ENCODE peak calls at places on chromosomes 13 and 19, in nine cellular contexts. F is glutamatergic neuron, Q is adrenal gland, T is HCT116, M is NB4, U is cardiac muscle cell, P is psoas muscle, C is natural killer cell, B is choroid plexus epithelial cell. J is an unnamed sample.

GRCh38 chr19:4080473-4080872 is 13.8 kb upstream of the ZBTB7A start:
- DNase-seq in U (no peak), M (no peak), T (no peak), C (no peak), B (no peak), P (no peak), Q (no peak), F (no peak), J (no peak)

GRCh38 chr13:84037937-84038464 is 155.7 kb upstream of the SLITRK1 start:
- DNase-seq in T (no peak), C (no peak), F (no peak), P (no peak), B (no peak), U (no peak), Q (no peak), M (no peak), J (no peak)

GRCh38 chr13:40983725-40984669 is 35.1 kb downstream of the ELF1 start:
- DNase-seq in U (no peak), B (no peak), T (no peak), Q (no peak), C (no peak), M (no peak), P (no peak), F (no peak), J (no peak)

GRCh38 chr19:38793186-38793585 is 4.2 kb downstream of the LGALS7B start:
- DNase-seq in P (no peak), B (peak), C (no peak), U (no peak), T (no peak), F (no peak), Q (no peak), M (no peak), J (no peak)

GRCh38 chr13:41842029-41842428 is 118.9 kb downstream of the VWA8 start:
- DNase-seq in Q (no peak), F (no peak), T (no peak), C (no peak), P (no peak), M (no peak), B (peak), U (peak), J (peak)

GRCh38 chr19:38318595-38319142 is 976 bp upstream of the KCNK6 start:
- DNase-seq in F (no peak), Q (no peak), M (no peak), U (no peak), T (no peak), P (no peak), C (no peak), B (no peak), J (no peak)

GRCh38 chr13:37209621-37210020 is 104.2 kb upstream of the CSNK1A1L start:
- DNase-seq in U (no peak), P (no peak), B (no peak), Q (no peak), T (no peak), F (no peak), C (no peak), M (peak), J (no peak)

GRCh38 chr19:5553892-5554291 is 13.9 kb downstream of the TINCR start:
- DNase-seq in F (no peak), B (no peak), T (no peak), M (no peak), P (no peak), U (no peak), Q (no peak), C (no peak), J (no peak)

GRCh38 chr13:20391597-20392452 is 133.8 kb downstream of the CRYL1 start:
- DNase-seq in F (peak), B (no peak), U (no peak), Q (no peak), T (no peak), P (no peak), M (no peak), C (no peak), J (no peak)

GRCh38 chr13:107373551-107373950 is 805.6 kb upstream of the ARGLU1 start:
- DNase-seq in P (no peak), B (peak), U (peak), C (no peak), T (no peak), M (peak), F (no peak), Q (no peak), J (no peak)

GRCh38 chr13:21478881-21479808 is 20.0 kb upstream of the ZDHHC20 start:
- DNase-seq in T (peak), M (peak), C (no peak), F (no peak), P (no peak), Q (peak), U (peak), B (peak), J (no peak)

GRCh38 chr19:50311723-50312635 is 17.2 kb downstream of the KCNC3 start:
- DNase-seq in P (no peak), B (no peak), U (peak), M (peak), Q (no peak), F (peak), C (no peak), T (no peak), J (peak)

GRCh38 chr19:38710928-38711725 is 33.1 kb downstream of the CAPN12 start:
- DNase-seq in M (no peak), C (no peak), P (peak), F (peak), Q (peak), T (no peak), U (no peak), B (no peak), J (no peak)

GRCh38 chr19:1066748-1067340 is at the start of gene ARHGAP45:
- DNase-seq in U (no peak), Q (no peak), M (peak), B (no peak), F (no peak), C (peak), T (no peak), P (peak), J (no peak)

GRCh38 chr13:103805771-103806170 is 739.6 kb upstream of the SLC10A2 start:
- DNase-seq in T (no peak), C (no peak), P (no peak), B (no peak), Q (no peak), F (no peak), M (no peak), U (peak), J (no peak)

GRCh38 chr19:29812080-29812880 is 489 bp downstream of the CCNE1 start:
- DNase-seq in Q (no peak), T (no peak), U (peak), C (peak), F (peak), M (peak), P (peak), B (no peak), J (no peak)

GRCh38 chr19:22608441-22608840 is 25.7 kb upstream of the ZNF492 start:
- DNase-seq in C (no peak), M (no peak), T (no peak), P (no peak), F (no peak), U (no peak), B (no peak), Q (no peak), J (no peak)

GRCh38 chr13:30617315-30618185 is at the start of gene USPL1:
- DNase-seq in T (peak), C (peak), B (peak), M (peak), F (peak), P (peak), Q (peak), U (peak), J (peak)

DNA sequence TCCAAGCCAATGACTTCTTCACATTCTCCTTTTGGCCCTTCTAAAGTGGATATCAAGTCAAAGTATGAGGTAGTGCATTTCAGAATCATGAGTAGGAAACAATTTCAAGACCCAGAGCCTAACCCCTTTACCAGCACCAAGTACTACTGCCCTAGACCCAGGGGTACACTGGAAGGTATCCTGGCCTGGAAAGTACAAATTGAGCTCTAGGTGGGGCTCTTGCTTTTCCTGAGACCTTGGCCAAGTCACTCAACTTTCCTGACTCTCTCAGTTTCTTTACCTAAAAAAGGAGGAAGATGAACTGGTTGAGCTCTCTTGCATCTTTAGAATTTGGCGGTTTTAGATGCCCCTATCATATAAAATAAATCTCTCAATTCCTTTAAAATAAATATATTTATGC is 204.7 kb downstream of the FGF14 start:
- DNase-seq in Q (no peak), F (no peak), P (no peak), B (peak), C (no peak), T (no peak), U (no peak), M (peak), J (no peak)
- TF ChIP-seq CTCF in Q (no peak), F (no peak), P (no peak), B (peak), C (no peak), T (no peak), U (peak), M (no peak), J (no peak)

GRCh38 chr13:43894438-43894837 is 14.7 kb downstream of the LACC1 start:
- DNase-seq in Q (no peak), U (no peak), T (no peak), B (peak), C (no peak), M (peak), P (no peak), F (no peak), J (no peak)
- TF ChIP-seq CTCF in Q (no peak), U (peak), T (peak), B (peak), C (no peak), M (no peak), P (no peak), F (peak), J (no peak)

GRCh38 chr19:42697884-42698283 is 42.4 kb downstream of the PSG3 start:
- DNase-seq in F (no peak), U (no peak), B (no peak), Q (no peak), M (no peak), C (no peak), T (no peak), P (no peak), J (no peak)

GRCh38 chr19:42695811-42696503 is 44.3 kb downstream of the PSG3 start:
- DNase-seq in F (no peak), U (no peak), C (no peak), P (no peak), T (no peak), B (no peak), M (no peak), Q (no peak), J (no peak)

DNA sequence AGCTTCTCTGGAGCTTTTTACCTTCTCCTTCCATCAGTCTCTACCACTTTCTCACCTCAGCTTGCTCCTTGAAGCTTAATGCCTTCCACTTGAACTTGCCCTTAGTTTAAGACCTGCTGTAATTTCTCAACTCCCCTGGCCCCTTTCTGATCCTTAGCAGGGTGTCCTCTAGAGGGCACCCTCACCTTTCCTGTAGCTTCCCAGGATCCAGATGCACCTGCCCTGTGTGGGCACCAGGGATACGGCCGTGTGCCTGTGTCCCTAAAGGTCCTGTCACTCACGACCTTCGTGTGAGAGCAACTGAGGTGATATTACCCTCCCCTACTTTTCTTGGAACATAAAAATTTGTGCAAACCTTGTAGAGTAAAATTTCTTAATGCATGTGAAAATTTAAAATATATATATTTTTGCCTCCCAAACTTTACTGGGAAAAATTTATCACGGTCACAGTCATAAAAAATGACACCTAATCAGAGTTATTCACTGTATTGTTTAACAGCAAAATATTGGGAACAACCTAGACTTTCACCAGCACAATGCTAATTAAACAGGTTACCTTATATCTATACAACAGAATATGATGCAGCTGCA is 46.4 kb downstream of the PSG3 start:
- DNase-seq in C (no peak), F (peak), P (no peak), U (no peak), M (peak), Q (peak), B (peak), T (peak), J (no peak)
- TF ChIP-seq CTCF in C (no peak), F (no peak), P (no peak), U (peak), M (peak), Q (peak), B (peak), T (peak), J (no peak)

GRCh38 chr13:51849145-51850101 is 4.4 kb upstream of the TMEM272 start:
- DNase-seq in Q (no peak), M (peak), T (peak), C (no peak), P (no peak), U (peak), B (peak), F (peak), J (no peak)
- TF ChIP-seq CTCF in Q (peak), M (peak), T (peak), C (peak), P (peak), U (peak), B (peak), F (peak), J (peak)

GRCh38 chr19:40193587-40193849 is 2.3 kb downstream of the MAP3K10 start:
- DNase-seq in T (no peak), F (no peak), C (no peak), B (peak), P (no peak), Q (no peak), M (no peak), U (no peak), J (no peak)
- TF ChIP-seq CTCF in T (no peak), F (no peak), C (no peak), B (no peak), P (no peak), Q (no peak), M (no peak), U (no peak), J (no peak)

DNA sequence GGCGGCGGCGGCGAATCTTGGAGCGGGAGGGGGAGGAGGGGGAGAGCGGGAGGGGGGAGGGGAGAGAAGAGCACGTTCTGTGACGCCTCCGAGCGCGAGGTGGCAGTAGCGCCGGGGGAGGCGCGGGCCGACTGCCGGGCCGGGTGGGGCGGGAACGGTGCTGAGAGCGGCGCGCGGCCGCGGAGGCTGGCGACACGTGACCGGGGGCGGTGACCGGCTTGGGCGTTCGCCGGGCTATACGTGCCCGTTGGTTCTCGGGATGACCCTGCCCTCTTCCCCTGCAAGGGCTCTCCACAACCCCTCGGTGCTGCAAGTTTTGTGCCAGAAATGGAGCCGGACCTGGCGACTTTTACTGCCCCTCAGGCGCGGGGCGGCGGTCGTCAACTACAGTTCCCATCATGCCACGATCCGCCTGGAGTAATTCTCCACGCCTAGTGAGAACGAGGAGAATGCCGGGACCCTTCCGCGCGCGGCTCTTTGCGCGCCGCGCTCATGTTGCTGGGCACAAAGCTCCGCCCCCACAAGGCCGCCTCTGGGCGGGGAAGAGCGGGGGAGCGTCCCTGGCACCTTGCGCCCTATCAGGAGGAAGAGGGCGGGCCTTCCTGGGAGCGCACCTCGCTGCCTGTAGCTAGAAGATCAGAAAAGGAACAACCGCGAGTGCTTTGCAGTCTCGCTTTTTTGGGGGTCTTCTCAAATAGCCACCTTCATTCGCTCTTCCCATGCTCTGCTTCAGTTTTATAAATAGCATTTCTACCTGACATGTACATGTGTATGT is at the start of gene KPNA3:
- DNase-seq in Q (peak), P (peak), U (peak), C (peak), M (peak), T (peak), F (peak), B (peak), J (peak)
- TF ChIP-seq CTCF in Q (no peak), P (no peak), U (no peak), C (no peak), M (no peak), T (no peak), F (no peak), B (no peak), J (no peak)

DNA sequence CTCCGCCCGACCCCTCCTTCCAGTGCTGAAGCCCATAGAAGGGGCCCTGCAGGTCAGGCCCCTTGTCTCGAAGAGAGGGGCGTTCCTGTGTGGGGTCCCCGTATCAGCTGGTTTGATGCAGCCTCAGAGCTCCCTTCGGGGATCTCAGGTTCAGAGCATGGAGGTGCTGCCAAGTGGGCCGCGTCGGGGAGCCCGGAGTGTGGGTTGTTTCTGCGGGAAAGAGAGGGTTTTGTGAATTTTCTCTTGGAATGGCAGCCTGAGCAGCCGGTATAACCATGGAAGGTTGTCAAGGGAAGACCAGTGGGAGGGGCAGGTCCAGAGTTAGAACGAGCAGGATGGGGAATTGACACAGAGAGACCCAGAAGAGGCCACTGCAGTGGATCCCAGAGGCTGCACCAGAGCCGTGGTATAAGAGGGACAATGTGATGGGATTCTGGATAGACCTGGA is 407 bp downstream of the TRAPPC2B start:
- DNase-seq in B (peak), M (peak), P (no peak), F (no peak), T (no peak), U (peak), Q (no peak), C (no peak), J (no peak)
- TF ChIP-seq CTCF in B (no peak), M (no peak), P (no peak), F (no peak), T (no peak), U (no peak), Q (no peak), C (no peak), J (no peak)

GRCh38 chr19:18293642-18294466 is 12.4 kb upstream of the JUND start:
- DNase-seq in Q (no peak), U (no peak), M (no peak), C (no peak), F (no peak), P (no peak), B (no peak), T (no peak), J (no peak)
- TF ChIP-seq CTCF in Q (no peak), U (no peak), M (no peak), C (no peak), F (no peak), P (no peak), B (no peak), T (no peak), J (no peak)